ENCODE peak calls at places on chromosomes 12 and 14, in six cellular contexts. L, G, H, W, I and C are unnamed samples.

GRCh38 chr12:49934505-49934904 is 16.0 kb upstream of the AQP2 start:
- DNase-seq in L (no peak), G (no peak), H (no peak), W (no peak), I (no peak), C (no peak)

GRCh38 chr12:46206471-46206870 is 62.4 kb downstream of the SLC38A1 start:
- DNase-seq in L (no peak), G (no peak), H (no peak), W (no peak), I (no peak), C (no peak)

GRCh38 chr14:38618514-38618913 is 362.6 kb upstream of the CLEC14A start:
- DNase-seq in L (no peak), G (no peak), H (no peak), W (no peak), I (no peak), C (no peak)

GRCh38 chr12:5785601-5786000 is 159.5 kb downstream of the ANO2 start:
- DNase-seq in L (no peak), G (no peak), H (no peak), W (no peak), I (no peak), C (no peak)

GRCh38 chr12:81863406-81863805 is 104.3 kb upstream of the PPFIA2 start:
- DNase-seq in L (peak; percentile 41), G (no peak), H (no peak), W (no peak), I (no peak), C (no peak)

GRCh38 chr12:30357712-30358111 is 338.0 kb downstream of the IPO8 start:
- DNase-seq in L (no peak), G (no peak), H (no peak), W (no peak), I (no peak), C (no peak)

GRCh38 chr14:54186821-54187365 is 209.9 kb upstream of the CDKN3 start:
- DNase-seq in L (no peak), G (no peak), H (no peak), W (no peak), I (no peak), C (no peak)

GRCh38 chr14:92408186-92408585 is 85.2 kb downstream of the SLC24A4 start:
- DNase-seq in L (no peak), G (peak; percentile 86), H (no peak), W (no peak), I (no peak), C (no peak)